ENCODE peak calls at places on chromosomes 12 and 14, in four cellular contexts. M is SK-N-SH; P is activated CD4-positive, alpha-beta T cell treated with anti-CD3 and anti-CD28 coated beads, Interleukin-2, amount 50 U/mL, for 24 hours; Q is HT1080. I is an unnamed sample.
A peak's percentile ranks its signal among the peaks of the same experiment; 100 is the strongest.

GRCh38 chr12:39329015-39329414 is 113.9 kb downstream of the KIF21A start:
- DNase-seq in M (no peak), P (no peak), Q (no peak), I (no peak)

GRCh38 chr14:31994391-31995033 is 82.6 kb upstream of the ARHGAP5 start:
- DNase-seq in M (no peak), P (no peak), Q (peak; percentile 12), I (no peak)

GRCh38 chr12:125280482-125281377 is 215.5 kb downstream of the AACS start:
- DNase-seq in M (no peak), P (no peak), Q (no peak), I (no peak)

GRCh38 chr12:48999371-49000131 is at the start of gene DDN:
- DNase-seq in M (peak; percentile 86), P (peak; percentile 13), Q (no peak), I (no peak)

GRCh38 chr12:54017845-54018607 is 9.2 kb downstream of the HOXC8 start:
- DNase-seq in M (peak; percentile 99), P (no peak), Q (peak; percentile 95), I (peak; percentile 86)

GRCh38 chr14:60648934-60649814 is at the start of gene SIX1:
- DNase-seq in M (peak; percentile 88), P (no peak), Q (peak; percentile 82), I (peak; percentile 75)

GRCh38 chr14:94485944-94486841 is 10.2 kb upstream of the SERPINA9 start:
- DNase-seq in M (peak; percentile 85), P (peak; percentile 26), Q (peak; percentile 49), I (peak; percentile 42)

GRCh38 chr14:56005580-56006053 is 112.6 kb upstream of the PELI2 start:
- DNase-seq in M (no peak), P (no peak), Q (no peak), I (no peak)

GRCh38 chr14:28763914-28764848 is 2.4 kb upstream of the FOXG1 start:
- DNase-seq in M (no peak), P (no peak), Q (no peak), I (no peak)

GRCh38 chr12:82857911-82858533 is 171.3 kb downstream of the TMTC2 start:
- DNase-seq in M (no peak), P (no peak), Q (peak; percentile 55), I (no peak)

GRCh38 chr14:68526420-68527105 is 266.3 kb downstream of the ZFP36L1 start:
- DNase-seq in M (no peak), P (no peak), Q (peak; percentile 69), I (no peak)

GRCh38 chr12:6941267-6941666 is 2.3 kb upstream of the RNU7-1 start:
- DNase-seq in M (no peak), P (no peak), Q (no peak), I (no peak)

GRCh38 chr12:108234155-108234554 is 105.0 kb downstream of the CMKLR1 start:
- DNase-seq in M (peak; percentile 58), P (no peak), Q (no peak), I (no peak)

GRCh38 chr14:21003788-21004346 is 4.8 kb downstream of the SLC39A2 start:
- DNase-seq in M (no peak), P (no peak), Q (no peak), I (no peak)

GRCh38 chr14:81302613-81303012 is 81.9 kb upstream of the GTF2A1 start:
- DNase-seq in M (no peak), P (no peak), Q (no peak), I (no peak)

I was measured in mesothelial cell of epicardium.